ENCODE peak calls at places on chromosomes 1 and 21, in eight cellular contexts. Y is epithelial cell of esophagus; T is iris pigment epithelial cell; M is CD8-positive, alpha-beta T cell; B is GOT3; P is neuronal stem cell; N is uterus; X is ureter. W is an unnamed sample.

GRCh38 chr1:53409695-53410094 is 49.5 kb upstream of the DMRTB1 start:
- DNase-seq in B (no peak), P (no peak), N (no peak), Y (no peak), T (no peak), M (no peak), X (peak; percentile 25), W (no peak)

GRCh38 chr1:19121192-19121591 is 88.9 kb downstream of the UBR4 start:
- DNase-seq in Y (peak; percentile 36), M (no peak), N (no peak), T (no peak), B (no peak), X (peak; percentile 59), P (no peak), W (no peak)

GRCh38 chr1:229238674-229239415 is 32.1 kb upstream of the RAB4A start:
- DNase-seq in M (no peak), N (no peak), T (peak; percentile 34), X (no peak), Y (peak; percentile 65), B (no peak), P (no peak), W (peak; percentile 40)

GRCh38 chr1:203625623-203626189 is 926 bp upstream of the ATP2B4 start:
- DNase-seq in M (peak; percentile 75), P (no peak), T (peak; percentile 53), B (no peak), X (peak; percentile 81), N (peak; percentile 60), Y (peak; percentile 97), W (peak; percentile 39)

GRCh38 chr1:62062087-62062486 is 132.6 kb upstream of the L1TD1 start:
- DNase-seq in X (no peak), M (no peak), N (no peak), T (no peak), Y (no peak), B (no peak), P (no peak), W (no peak)

GRCh38 chr1:165637427-165637826 is 6.4 kb downstream of the MGST3 start:
- DNase-seq in B (no peak), X (no peak), N (no peak), Y (no peak), P (no peak), T (peak; percentile 75), M (no peak), W (peak; percentile 81)

GRCh38 chr1:212966619-212967018 is 16.3 kb downstream of the VASH2 start:
- DNase-seq in X (no peak), Y (no peak), P (no peak), B (no peak), M (no peak), N (no peak), T (no peak), W (no peak)

GRCh38 chr1:50419907-50420248 is 3.4 kb downstream of the DMRTA2 start:
- DNase-seq in T (no peak), X (no peak), Y (no peak), B (no peak), P (no peak), M (no peak), N (no peak), W (no peak)

GRCh38 chr21:42835211-42835610 is 44.1 kb downstream of the WDR4 start:
- DNase-seq in N (no peak), X (no peak), B (no peak), Y (no peak), P (no peak), T (no peak), M (no peak), W (no peak)

W was measured in fibroblast of lung.